ENCODE peak calls at places on chromosomes 11 and 22, in six cellular contexts. M is pancreas, R is tibial artery, Z is mesothelial cell of epicardium, H is foreskin fibroblast, J is prostate gland. O is an unnamed sample.
A peak's percentile ranks its signal among the peaks of the same experiment; 100 is the strongest.

GRCh38 chr22:47177334-47177815 is 414.9 kb downstream of the TBC1D22A start:
- DNase-seq in M (peak; percentile 5), R (peak; percentile 12), Z (no peak), H (no peak), J (no peak), O (no peak)

GRCh38 chr22:36544107-36544620 is 15.2 kb upstream of the EIF3D start:
- DNase-seq in M (no peak), R (no peak), Z (no peak), H (peak; percentile 18), J (no peak), O (peak; percentile 63)

GRCh38 chr22:21937041-21937820 is 15.4 kb downstream of the PPM1F start:
- DNase-seq in M (no peak), R (peak; percentile 46), Z (no peak), H (peak; percentile 52), J (no peak), O (peak; percentile 31)

GRCh38 chr11:45662096-45662664 is 3.2 kb downstream of the CHST1 start:
- DNase-seq in M (no peak), R (no peak), Z (no peak), H (no peak), J (no peak), O (no peak)

GRCh38 chr22:29994941-29995340 is 85.3 kb upstream of the HORMAD2 start:
- DNase-seq in M (no peak), R (no peak), Z (no peak), H (peak; percentile 15), J (no peak), O (peak; percentile 28)

GRCh38 chr11:117816151-117816741 is 8.3 kb downstream of the FXYD2 start:
- DNase-seq in M (no peak), R (no peak), Z (no peak), H (peak; percentile 73), J (no peak), O (peak; percentile 58)

GRCh38 chr11:5362017-5362625 is 10.8 kb downstream of the OR51B6 start:
- DNase-seq in M (no peak), R (no peak), Z (no peak), H (no peak), J (no peak), O (no peak)

GRCh38 chr22:39979458-39979857 is 15.3 kb upstream of the FAM83F start:
- DNase-seq in M (no peak), R (no peak), Z (no peak), H (no peak), J (no peak), O (no peak)

GRCh38 chr11:1853376-1854131 is 670 bp downstream of the LSP1 start:
- DNase-seq in M (no peak), R (no peak), Z (no peak), H (no peak), J (no peak), O (no peak)

GRCh38 chr11:48013269-48013901 is 33.0 kb downstream of the PTPRJ start:
- DNase-seq in M (peak; percentile 46), R (no peak), Z (no peak), H (no peak), J (peak; percentile 27), O (no peak)

GRCh38 chr11:24965780-24966179 is 468.9 kb downstream of the LUZP2 start:
- DNase-seq in M (no peak), R (no peak), Z (no peak), H (no peak), J (no peak), O (no peak)

GRCh38 chr11:75789521-75789920 is 20.9 kb downstream of the DGAT2 start:
- DNase-seq in M (no peak), R (no peak), Z (no peak), H (no peak), J (no peak), O (no peak)

GRCh38 chr11:61629082-61629481 is 48.2 kb upstream of the SYT7 start:
- DNase-seq in M (no peak), R (no peak), Z (no peak), H (no peak), J (no peak), O (no peak)

GRCh38 chr11:61626580-61627380 is 45.9 kb upstream of the SYT7 start:
- DNase-seq in M (peak; percentile 93), R (no peak), Z (no peak), H (no peak), J (peak; percentile 91), O (no peak)

GRCh38 chr11:61630104-61630503 is 49.2 kb upstream of the SYT7 start:
- DNase-seq in M (no peak), R (no peak), Z (no peak), H (no peak), J (no peak), O (no peak)

GRCh38 chr11:61625525-61625924 is 44.6 kb upstream of the SYT7 start:
- DNase-seq in M (no peak), R (no peak), Z (no peak), H (no peak), J (no peak), O (no peak)

DNA sequence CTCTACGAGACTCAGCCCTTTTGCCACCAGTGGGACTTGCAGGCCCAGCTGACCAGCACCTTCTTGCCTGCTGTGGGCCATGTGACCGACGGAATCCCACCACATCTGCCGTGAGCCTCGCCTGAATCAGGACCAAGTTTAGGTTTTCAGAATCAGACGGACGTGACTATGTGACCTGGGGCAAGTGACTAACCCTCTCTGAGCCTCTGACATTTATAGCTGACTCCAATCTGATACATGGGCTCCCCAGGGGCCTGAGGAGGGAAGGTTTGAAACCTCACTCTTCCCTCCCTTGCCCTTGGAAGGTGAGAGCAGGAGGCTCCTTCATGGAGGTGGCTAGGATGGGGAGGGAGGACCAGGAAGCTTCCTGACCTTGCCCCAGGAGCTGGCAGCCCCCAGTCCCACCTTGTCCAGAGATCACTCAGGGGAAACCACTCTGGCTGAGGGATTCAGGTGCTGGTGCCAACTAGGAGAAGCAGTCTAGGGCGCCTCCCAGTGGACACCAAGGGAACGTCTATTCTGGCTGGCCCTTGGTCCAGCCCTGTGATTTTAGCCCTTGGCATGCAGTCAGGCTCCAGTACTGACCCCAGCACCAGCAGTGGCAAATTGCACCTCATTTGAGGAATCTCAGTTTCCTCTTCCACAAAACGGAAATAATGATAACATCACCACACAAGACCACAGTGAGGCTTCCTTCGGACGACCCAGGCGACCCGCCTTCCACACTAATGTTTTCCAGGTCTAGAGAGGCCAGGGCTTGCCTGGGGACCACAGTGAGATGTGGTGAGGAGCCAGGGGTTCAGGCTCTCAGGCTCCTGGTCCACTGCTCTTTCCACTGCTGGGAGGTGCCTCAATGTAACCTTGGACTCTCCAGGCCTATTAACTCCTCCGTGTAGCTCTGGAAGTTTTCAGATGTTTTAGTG is 47.2 kb upstream of the SYT7 start:
- DNase-seq in M (peak; percentile 66), R (peak; percentile 29), Z (peak; percentile 42), H (peak; percentile 93), J (peak; percentile 71), O (peak; percentile 82)
- TF ChIP-seq CTCF in M (peak; percentile 80), R (peak; percentile 51), Z (peak; percentile 75), H (peak; percentile 91), J (peak; percentile 83), O (peak; percentile 95)

GRCh38 chr11:126281666-126282175 is 1.2 kb upstream of the TIRAP start:
- DNase-seq in M (no peak), R (no peak), Z (no peak), H (no peak), J (no peak), O (no peak)

GRCh38 chr11:126284829-126285228 is 1.9 kb downstream of the TIRAP start:
- DNase-seq in M (peak; percentile 52), R (peak; percentile 62), Z (no peak), H (peak; percentile 97), J (no peak), O (peak; percentile 97)

GRCh38 chr11:126281245-126281644 is 1.6 kb upstream of the TIRAP start:
- DNase-seq in M (no peak), R (no peak), Z (no peak), H (no peak), J (no peak), O (no peak)

GRCh38 chr11:126282361-126282741 is 542 bp upstream of the TIRAP start:
- DNase-seq in M (no peak), R (peak; percentile 43), Z (no peak), H (peak; percentile 72), J (peak; percentile 24), O (peak; percentile 44)

DNA sequence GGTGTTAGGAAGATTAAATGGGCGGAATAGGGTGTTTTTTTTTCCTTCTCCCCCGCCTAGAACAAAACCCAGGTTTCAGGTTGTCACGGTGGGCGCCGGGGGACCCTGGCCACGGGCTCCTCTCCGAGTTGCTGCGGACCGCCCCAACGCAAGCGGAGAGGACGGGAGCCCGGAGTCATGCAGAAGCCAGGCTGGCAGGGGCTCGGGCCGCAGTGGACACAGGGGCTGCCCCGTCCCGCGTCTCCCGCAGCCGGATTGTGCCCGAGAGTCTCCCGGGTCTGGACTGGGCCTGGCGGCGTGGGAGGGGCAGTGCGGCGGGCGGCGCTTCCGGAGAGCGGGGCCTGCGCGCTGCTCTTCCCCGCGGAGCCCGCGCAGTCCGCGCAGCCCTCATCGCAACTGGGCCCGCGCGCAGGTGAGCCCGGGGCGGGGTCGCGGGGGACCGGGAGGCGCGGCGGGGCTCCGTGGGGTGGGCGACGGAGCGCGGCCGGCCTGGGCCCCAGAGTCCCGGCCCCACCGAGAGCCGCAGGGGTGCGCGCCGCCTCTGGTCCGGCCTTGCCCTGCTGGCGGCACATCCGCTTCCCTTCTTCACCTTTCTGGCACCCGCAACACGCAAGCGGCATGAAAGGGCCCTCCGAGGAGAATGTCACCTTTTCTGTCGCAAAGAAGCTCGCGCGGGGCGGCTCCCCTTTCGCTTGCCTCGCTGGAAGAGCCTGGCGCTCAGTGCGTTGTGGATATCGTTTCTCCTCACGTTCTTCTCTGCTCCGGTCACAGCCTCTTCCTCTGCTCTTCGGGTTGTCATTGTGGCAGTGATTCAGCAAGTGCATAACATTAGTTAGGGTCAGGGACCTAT is at the start of gene TIRAP:
- DNase-seq in M (peak; percentile 70), R (peak; percentile 63), Z (peak; percentile 48), H (peak; percentile 82), J (peak; percentile 56), O (peak; percentile 50)
- TF ChIP-seq CTCF in M (peak; percentile 20), R (peak; percentile 13), Z (no peak), H (no peak), J (no peak), O (no peak)

GRCh38 chr11:94036096-94036495 is 14.9 kb downstream of the HEPHL1 start:
- DNase-seq in M (no peak), R (no peak), Z (no peak), H (no peak), J (no peak), O (no peak)
- TF ChIP-seq CTCF in M (no peak), R (no peak), Z (no peak), H (no peak), J (no peak), O (no peak)

GRCh38 chr11:123597859-123598258 is 56.6 kb downstream of the SCN3B start:
- DNase-seq in M (no peak), R (no peak), Z (no peak), H (no peak), J (no peak), O (no peak)
- TF ChIP-seq CTCF in M (no peak), R (no peak), Z (no peak), H (no peak), J (no peak), O (peak; percentile 12)

GRCh38 chr22:20526628-20527355 is 19.4 kb downstream of the MED15 start:
- DNase-seq in M (no peak), R (no peak), Z (no peak), H (peak; percentile 82), J (no peak), O (peak; percentile 85)
- TF ChIP-seq CTCF in M (no peak), R (no peak), Z (no peak), H (peak; percentile 15), J (no peak), O (peak; percentile 23)

DNA sequence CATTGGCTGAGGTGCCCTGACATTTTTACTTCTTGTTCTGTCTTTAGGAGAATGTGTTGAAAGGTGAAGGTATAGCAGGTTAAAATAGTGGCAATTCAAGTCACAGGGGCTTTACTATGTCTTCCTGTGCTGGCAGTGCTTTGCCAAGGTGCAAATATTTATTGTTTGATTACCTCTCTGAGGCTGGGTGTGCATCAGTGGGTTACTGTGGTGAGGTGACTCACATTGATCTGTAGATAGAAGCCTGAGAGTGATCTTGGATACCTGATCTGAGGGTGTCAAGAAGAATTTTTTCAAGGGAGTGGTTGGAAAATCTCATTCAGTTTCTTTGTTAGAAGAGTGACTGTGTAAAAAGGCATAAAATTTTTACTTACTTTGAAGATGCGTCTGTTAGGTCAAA is 90.0 kb downstream of the ARHGAP42 start:
- DNase-seq in M (no peak), R (no peak), Z (no peak), H (no peak), J (no peak), O (no peak)
- TF ChIP-seq CTCF in M (no peak), R (no peak), Z (no peak), H (no peak), J (no peak), O (no peak)

O was measured in fibroblast of mammary gland.